ENCODE peak calls at places on chromosomes 4 and X, in five cellular contexts. One of them, this sample, is unnamed.

GRCh38 chr4:185969657-185970056 is 99.3 kb upstream of the TLR3 start:
- DNase-seq in anterior cingulate cortex: no peak
- DNase-seq in fibroblast of pulmonary artery: no peak
- DNase-seq in NCI-H69: no peak
- DNase-seq in SW 1271: no peak
- DNase-seq in this sample: peak

GRCh38 chr4:61298178-61298740 is 98.1 kb downstream of the ADGRL3 start:
- DNase-seq in SW 1271: no peak
- DNase-seq in anterior cingulate cortex: no peak
- DNase-seq in fibroblast of pulmonary artery: peak
- DNase-seq in NCI-H69: peak
- DNase-seq in this sample: no peak

GRCh38 chr4:61173799-61174198 is 26.3 kb upstream of the ADGRL3 start:
- DNase-seq in NCI-H69: no peak
- DNase-seq in anterior cingulate cortex: no peak
- DNase-seq in SW 1271: no peak
- DNase-seq in fibroblast of pulmonary artery: no peak
- DNase-seq in this sample: peak

GRCh38 chr4:6894528-6895498 is 14.8 kb upstream of the TBC1D14 start:
- DNase-seq in fibroblast of pulmonary artery: no peak
- DNase-seq in anterior cingulate cortex: no peak
- DNase-seq in SW 1271: no peak
- DNase-seq in NCI-H69: no peak
- DNase-seq in this sample: no peak

GRCh38 chrX:108070891-108071290 is 20.5 kb downstream of the PSMD10 start:
- DNase-seq in SW 1271: no peak
- DNase-seq in fibroblast of pulmonary artery: peak
- DNase-seq in anterior cingulate cortex: no peak
- DNase-seq in NCI-H69: no peak
- DNase-seq in this sample: peak

GRCh38 chrX:76279007-76279406 is 106.1 kb downstream of the PBDC1 start:
- DNase-seq in anterior cingulate cortex: peak
- DNase-seq in fibroblast of pulmonary artery: peak
- DNase-seq in NCI-H69: peak
- DNase-seq in SW 1271: no peak
- DNase-seq in this sample: peak

GRCh38 chr4:26719954-26720552 is 136.2 kb downstream of the TBC1D19 start:
- DNase-seq in anterior cingulate cortex: no peak
- DNase-seq in SW 1271: no peak
- DNase-seq in fibroblast of pulmonary artery: peak
- DNase-seq in NCI-H69: peak
- DNase-seq in this sample: peak

GRCh38 chrX:72368796-72369195 is 63.1 kb upstream of the CITED1 start:
- DNase-seq in anterior cingulate cortex: no peak
- DNase-seq in SW 1271: no peak
- DNase-seq in NCI-H69: no peak
- DNase-seq in fibroblast of pulmonary artery: peak
- DNase-seq in this sample: no peak

GRCh38 chrX:131025336-131025735 is 32.8 kb upstream of the ARHGAP36 start:
- DNase-seq in anterior cingulate cortex: no peak
- DNase-seq in SW 1271: no peak
- DNase-seq in NCI-H69: no peak
- DNase-seq in fibroblast of pulmonary artery: no peak
- DNase-seq in this sample: no peak

GRCh38 chrX:30533261-30533660 is 44.3 kb downstream of the TASL start:
- DNase-seq in fibroblast of pulmonary artery: peak
- DNase-seq in NCI-H69: no peak
- DNase-seq in anterior cingulate cortex: no peak
- DNase-seq in SW 1271: no peak
- DNase-seq in this sample: peak

GRCh38 chr4:20532871-20533870 is 167.1 kb upstream of the PACRGL start:
- DNase-seq in NCI-H69: no peak
- DNase-seq in anterior cingulate cortex: no peak
- DNase-seq in fibroblast of pulmonary artery: no peak
- DNase-seq in SW 1271: no peak
- DNase-seq in this sample: no peak

GRCh38 chr4:100312615-100313355 is 122.5 kb upstream of the DDIT4L start:
- DNase-seq in fibroblast of pulmonary artery: no peak
- DNase-seq in NCI-H69: no peak
- DNase-seq in SW 1271: no peak
- DNase-seq in anterior cingulate cortex: no peak
- DNase-seq in this sample: no peak

GRCh38 chrX:104712515-104712914 is 146.5 kb downstream of the IL1RAPL2 start:
- DNase-seq in fibroblast of pulmonary artery: no peak
- DNase-seq in SW 1271: no peak
- DNase-seq in anterior cingulate cortex: no peak
- DNase-seq in NCI-H69: no peak
- DNase-seq in this sample: peak

GRCh38 chrX:133570549-133570948 is 155.3 kb upstream of the GPC4 start:
- DNase-seq in fibroblast of pulmonary artery: no peak
- DNase-seq in NCI-H69: no peak
- DNase-seq in anterior cingulate cortex: no peak
- DNase-seq in SW 1271: no peak
- DNase-seq in this sample: no peak

GRCh38 chrX:2150722-2151121 is 350.1 kb downstream of the DHRSX start:
- DNase-seq in SW 1271: no peak
- DNase-seq in NCI-H69: no peak
- DNase-seq in anterior cingulate cortex: no peak
- DNase-seq in fibroblast of pulmonary artery: no peak
- DNase-seq in this sample: no peak

GRCh38 chrX:8345473-8345872 is 119.2 kb upstream of the VCX3B start:
- DNase-seq in NCI-H69: peak
- DNase-seq in fibroblast of pulmonary artery: no peak
- DNase-seq in SW 1271: no peak
- DNase-seq in anterior cingulate cortex: no peak
- DNase-seq in this sample: no peak

GRCh38 chr4:98794565-98795205 is 134.2 kb downstream of the EIF4E start:
- DNase-seq in NCI-H69: peak
- DNase-seq in SW 1271: no peak
- DNase-seq in anterior cingulate cortex: no peak
- DNase-seq in fibroblast of pulmonary artery: peak
- DNase-seq in this sample: peak

GRCh38 chr4:79210636-79211049 is 115.2 kb downstream of the NAA11 start:
- DNase-seq in NCI-H69: peak
- DNase-seq in SW 1271: no peak
- DNase-seq in fibroblast of pulmonary artery: no peak
- DNase-seq in anterior cingulate cortex: no peak
- DNase-seq in this sample: no peak

GRCh38 chr4:4762909-4763814 is 96.3 kb upstream of the MSX1 start:
- DNase-seq in NCI-H69: peak
- DNase-seq in fibroblast of pulmonary artery: peak
- DNase-seq in SW 1271: no peak
- DNase-seq in anterior cingulate cortex: no peak
- DNase-seq in this sample: peak

GRCh38 chrX:110286126-110286525 is 31.8 kb downstream of the AMMECR1 start:
- DNase-seq in SW 1271: no peak
- DNase-seq in fibroblast of pulmonary artery: peak
- DNase-seq in anterior cingulate cortex: no peak
- DNase-seq in NCI-H69: no peak
- DNase-seq in this sample: peak

GRCh38 chr4:107862658-107863057 is 37.9 kb downstream of the SGMS2 start:
- DNase-seq in NCI-H69: peak
- DNase-seq in fibroblast of pulmonary artery: peak
- DNase-seq in anterior cingulate cortex: no peak
- DNase-seq in SW 1271: peak
- DNase-seq in this sample: peak

GRCh38 chr4:150773729-150774449 is 191.9 kb downstream of the MAB21L2 start:
- DNase-seq in SW 1271: no peak
- DNase-seq in anterior cingulate cortex: no peak
- DNase-seq in fibroblast of pulmonary artery: no peak
- DNase-seq in NCI-H69: no peak
- DNase-seq in this sample: no peak

GRCh38 chrX:17859609-17860178 is 1.4 kb downstream of the RAI2 start:
- DNase-seq in NCI-H69: peak
- DNase-seq in SW 1271: no peak
- DNase-seq in fibroblast of pulmonary artery: no peak
- DNase-seq in anterior cingulate cortex: no peak
- DNase-seq in this sample: no peak

GRCh38 chrX:24799565-24799964 is 105.8 kb downstream of the POLA1 start:
- DNase-seq in anterior cingulate cortex: no peak
- DNase-seq in NCI-H69: no peak
- DNase-seq in SW 1271: no peak
- DNase-seq in fibroblast of pulmonary artery: no peak
- DNase-seq in this sample: no peak

GRCh38 chrX:357693-358471 is 28.8 kb downstream of the PPP2R3B start:
- DNase-seq in fibroblast of pulmonary artery: peak
- DNase-seq in NCI-H69: no peak
- DNase-seq in anterior cingulate cortex: no peak
- DNase-seq in SW 1271: peak
- DNase-seq in this sample: peak

GRCh38 chrX:148567229-148567628 is 66.8 kb downstream of the AFF2 start:
- DNase-seq in NCI-H69: no peak
- DNase-seq in fibroblast of pulmonary artery: peak
- DNase-seq in anterior cingulate cortex: no peak
- DNase-seq in SW 1271: no peak
- DNase-seq in this sample: peak

GRCh38 chrX:13254076-13254785 is 65.6 kb downstream of the ATXN3L start:
- DNase-seq in SW 1271: no peak
- DNase-seq in anterior cingulate cortex: no peak
- DNase-seq in fibroblast of pulmonary artery: peak
- DNase-seq in NCI-H69: peak
- DNase-seq in this sample: peak

GRCh38 chrX:123072686-123073385 is 111.2 kb upstream of the GRIA3 start:
- DNase-seq in anterior cingulate cortex: no peak
- DNase-seq in NCI-H69: no peak
- DNase-seq in fibroblast of pulmonary artery: no peak
- DNase-seq in SW 1271: no peak
- DNase-seq in this sample: no peak

GRCh38 chr4:107349266-107349665 is 313.2 kb upstream of the DKK2 start:
- DNase-seq in NCI-H69: no peak
- DNase-seq in anterior cingulate cortex: no peak
- DNase-seq in fibroblast of pulmonary artery: no peak
- DNase-seq in SW 1271: no peak
- DNase-seq in this sample: peak

GRCh38 chr4:3389879-3390840 is 51.6 kb upstream of the HGFAC start:
- DNase-seq in SW 1271: no peak
- DNase-seq in anterior cingulate cortex: no peak
- DNase-seq in fibroblast of pulmonary artery: no peak
- DNase-seq in NCI-H69: no peak
- DNase-seq in this sample: no peak

GRCh38 chrX:48705876-48706275 is 9.3 kb downstream of the SUV39H1 start:
- DNase-seq in NCI-H69: no peak
- DNase-seq in fibroblast of pulmonary artery: no peak
- DNase-seq in anterior cingulate cortex: no peak
- DNase-seq in SW 1271: no peak
- DNase-seq in this sample: no peak

GRCh38 chr4:166493828-166494432 is 620.9 kb downstream of the TLL1 start:
- DNase-seq in fibroblast of pulmonary artery: peak
- DNase-seq in anterior cingulate cortex: no peak
- DNase-seq in SW 1271: no peak
- DNase-seq in NCI-H69: no peak
- DNase-seq in this sample: peak

GRCh38 chr4:143406523-143406922 is 69.8 kb downstream of the GAB1 start:
- DNase-seq in anterior cingulate cortex: no peak
- DNase-seq in fibroblast of pulmonary artery: peak
- DNase-seq in SW 1271: no peak
- DNase-seq in NCI-H69: no peak
- DNase-seq in this sample: peak

GRCh38 chr4:139314047-139314800 is 11.9 kb upstream of the NDUFC1 start:
- DNase-seq in SW 1271: no peak
- DNase-seq in fibroblast of pulmonary artery: no peak
- DNase-seq in anterior cingulate cortex: no peak
- DNase-seq in NCI-H69: no peak
- DNase-seq in this sample: no peak

GRCh38 chrX:127574829-127575228 is 477.4 kb downstream of the ACTRT1 start:
- DNase-seq in fibroblast of pulmonary artery: no peak
- DNase-seq in SW 1271: no peak
- DNase-seq in anterior cingulate cortex: no peak
- DNase-seq in NCI-H69: no peak
- DNase-seq in this sample: no peak